ENCODE peak calls at places on chromosomes 1 and 21, in seven cellular contexts. L, X, C, T, P, K and F are unnamed samples.

GRCh38 chr1:101115112-101115511 is 89.5 kb upstream of the DPH5 start:
- DNase-seq in P (no peak), C (no peak), X (no peak), T (no peak), L (no peak), K (no peak), F (no peak)

GRCh38 chr1:24768873-24769605 is 23.8 kb downstream of the CLIC4 start:
- DNase-seq in K (no peak), T (no peak), L (no peak), X (no peak), P (no peak), C (no peak), F (no peak)

GRCh38 chr1:60583696-60584095 is 498.7 kb upstream of the NFIA start:
- DNase-seq in L (no peak), T (no peak), X (no peak), P (no peak), K (no peak), C (no peak), F (no peak)

GRCh38 chr1:169193191-169193850 is 86.8 kb downstream of the ATP1B1 start:
- DNase-seq in K (peak; percentile 58), P (no peak), L (peak; percentile 16), X (peak; percentile 32), T (no peak), C (peak; percentile 15), F (no peak)

GRCh38 chr1:16013220-16013907 is 4.5 kb downstream of the HSPB7 start:
- DNase-seq in K (peak; percentile 67), C (peak; percentile 63), P (no peak), T (peak; percentile 42), X (peak; percentile 48), L (peak; percentile 86), F (peak; percentile 34)

GRCh38 chr1:71210746-71211145 is 129.9 kb upstream of the ZRANB2 start:
- DNase-seq in L (no peak), C (no peak), T (no peak), P (no peak), X (no peak), K (no peak), F (no peak)

GRCh38 chr1:82962658-82963057 is 1036.3 kb downstream of the TTLL7 start:
- DNase-seq in L (no peak), X (no peak), P (no peak), C (no peak), K (no peak), T (no peak), F (no peak)

GRCh38 chr1:156865865-156866678 is 5.4 kb downstream of the NTRK1 start:
- DNase-seq in C (no peak), P (no peak), T (no peak), L (no peak), X (no peak), K (no peak), F (no peak)

GRCh38 chr1:175887981-175888428 is 144.6 kb upstream of the TNR start:
- DNase-seq in K (peak; percentile 70), L (peak; percentile 17), X (peak; percentile 73), C (peak; percentile 62), T (peak; percentile 52), P (peak; percentile 72), F (peak; percentile 50)

GRCh38 chr1:52662645-52663313 is 29.8 kb downstream of the SHISAL2A start:
- DNase-seq in X (peak; percentile 60), T (no peak), K (peak; percentile 17), P (peak; percentile 45), C (no peak), L (peak; percentile 44), F (peak; percentile 49)

GRCh38 chr1:182048562-182048961 is 12.9 kb downstream of the ZNF648 start:
- DNase-seq in C (no peak), P (no peak), X (no peak), L (no peak), T (no peak), K (no peak), F (no peak)

GRCh38 chr1:243623831-243624230 is 226.2 kb downstream of the AKT3 start:
- DNase-seq in T (no peak), K (no peak), C (no peak), P (no peak), X (no peak), L (peak; percentile 61), F (no peak)

GRCh38 chr1:61125263-61125662 is 42.9 kb downstream of the NFIA start:
- DNase-seq in L (no peak), X (no peak), T (no peak), P (no peak), C (no peak), K (no peak), F (no peak)

GRCh38 chr1:227895828-227896685 is 51.7 kb downstream of the WNT9A start:
- DNase-seq in L (peak; percentile 31), C (peak; percentile 7), P (no peak), X (peak; percentile 10), K (peak; percentile 10), T (peak; percentile 47), F (peak; percentile 5)

GRCh38 chr1:239997515-239998311 is 94.0 kb upstream of the FMN2 start:
- DNase-seq in T (no peak), X (peak; percentile 55), P (no peak), C (peak; percentile 17), K (peak; percentile 39), L (peak; percentile 11), F (peak; percentile 47)

GRCh38 chr1:78797108-78797781 is 147.6 kb downstream of the IFI44 start:
- DNase-seq in C (no peak), K (no peak), P (no peak), T (no peak), L (no peak), X (no peak), F (no peak)

GRCh38 chr1:185733818-185734709 is at the start of gene HMCN1:
- DNase-seq in P (peak; percentile 66), T (peak; percentile 63), L (peak; percentile 72), C (peak; percentile 60), K (peak; percentile 71), X (peak; percentile 30), F (peak; percentile 57)

GRCh38 chr1:22123071-22123390 is 19.9 kb downstream of the WNT4 start:
- DNase-seq in T (no peak), P (no peak), C (no peak), K (no peak), X (no peak), L (no peak), F (no peak)

GRCh38 chr21:41683815-41684214 is 83.0 kb downstream of the RIPK4 start:
- DNase-seq in X (no peak), K (peak; percentile 65), T (no peak), C (peak; percentile 76), L (no peak), P (no peak), F (no peak)

GRCh38 chr1:18927654-18928272 is 25.4 kb upstream of the ALDH4A1 start:
- DNase-seq in P (no peak), C (no peak), K (no peak), L (peak; percentile 83), X (no peak), T (no peak), F (no peak)

GRCh38 chr1:18927082-18927653 is 24.8 kb upstream of the ALDH4A1 start:
- DNase-seq in L (no peak), K (no peak), P (no peak), C (no peak), X (no peak), T (no peak), F (no peak)

GRCh38 chr1:18928985-18929384 is 26.6 kb upstream of the ALDH4A1 start:
- DNase-seq in P (no peak), C (no peak), X (no peak), L (no peak), T (no peak), K (no peak), F (no peak)

GRCh38 chr1:18928406-18928805 is 26.1 kb upstream of the ALDH4A1 start:
- DNase-seq in P (no peak), X (no peak), K (no peak), C (no peak), L (no peak), T (no peak), F (no peak)

GRCh38 chr1:18926315-18927081 is 24.1 kb upstream of the ALDH4A1 start:
- DNase-seq in P (no peak), K (no peak), X (no peak), T (no peak), C (no peak), L (peak; percentile 96), F (peak; percentile 89)
- H3K4me3 ChIP-seq in P (no peak overlapping the region), K (no peak overlapping the region), X (no peak overlapping the region), T (peak overlapping the region; percentile 32), C (no peak overlapping the region), L (no peak overlapping the region), F (no peak overlapping the region)

DNA sequence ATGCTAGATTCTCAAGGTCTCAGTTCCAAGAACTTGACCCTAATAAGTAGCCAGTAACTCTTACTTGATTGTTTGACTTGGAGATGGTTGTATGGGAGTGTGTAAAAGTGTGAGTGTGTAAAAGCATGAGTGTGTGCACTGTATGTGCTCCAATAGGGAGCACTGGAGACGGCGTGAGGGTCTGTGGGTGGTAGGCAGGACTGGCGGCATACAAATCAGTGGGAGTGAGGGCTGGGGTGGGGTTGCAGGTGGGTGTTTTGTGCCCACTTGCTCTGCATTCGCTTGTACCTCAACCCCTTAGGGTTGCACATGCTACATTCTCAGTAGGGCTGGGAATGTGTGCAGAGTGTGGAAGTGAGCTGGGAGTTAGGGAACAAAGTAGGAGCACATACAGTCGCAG is 79.5 kb upstream of the CD34 start:
- DNase-seq in P (no peak), K (no peak), C (no peak), X (no peak), L (no peak), T (no peak), F (no peak)
- H3K27me3 ChIP-seq in P (no peaks in the 10 kb centered on the region), K (no peaks in the 10 kb centered on the region), C (no peaks in the 10 kb centered on the region), X (no peaks in the 10 kb centered on the region), L (peaks cover 5% of the 10 kb centered on the region), T (no peaks in the 10 kb centered on the region), F (peaks cover 12% of the 10 kb centered on the region)

GRCh38 chr1:205208805-205209204 is 2.7 kb downstream of the DSTYK start:
- DNase-seq in P (no peak), T (no peak), C (no peak), X (no peak), L (no peak), K (no peak), F (no peak)
- H3K4me3 ChIP-seq in P (no peak overlapping the region), T (no peak overlapping the region), C (no peak overlapping the region), X (no peak overlapping the region), L (no peak overlapping the region), K (no peak overlapping the region), F (peak overlapping the region; percentile 2)

DNA sequence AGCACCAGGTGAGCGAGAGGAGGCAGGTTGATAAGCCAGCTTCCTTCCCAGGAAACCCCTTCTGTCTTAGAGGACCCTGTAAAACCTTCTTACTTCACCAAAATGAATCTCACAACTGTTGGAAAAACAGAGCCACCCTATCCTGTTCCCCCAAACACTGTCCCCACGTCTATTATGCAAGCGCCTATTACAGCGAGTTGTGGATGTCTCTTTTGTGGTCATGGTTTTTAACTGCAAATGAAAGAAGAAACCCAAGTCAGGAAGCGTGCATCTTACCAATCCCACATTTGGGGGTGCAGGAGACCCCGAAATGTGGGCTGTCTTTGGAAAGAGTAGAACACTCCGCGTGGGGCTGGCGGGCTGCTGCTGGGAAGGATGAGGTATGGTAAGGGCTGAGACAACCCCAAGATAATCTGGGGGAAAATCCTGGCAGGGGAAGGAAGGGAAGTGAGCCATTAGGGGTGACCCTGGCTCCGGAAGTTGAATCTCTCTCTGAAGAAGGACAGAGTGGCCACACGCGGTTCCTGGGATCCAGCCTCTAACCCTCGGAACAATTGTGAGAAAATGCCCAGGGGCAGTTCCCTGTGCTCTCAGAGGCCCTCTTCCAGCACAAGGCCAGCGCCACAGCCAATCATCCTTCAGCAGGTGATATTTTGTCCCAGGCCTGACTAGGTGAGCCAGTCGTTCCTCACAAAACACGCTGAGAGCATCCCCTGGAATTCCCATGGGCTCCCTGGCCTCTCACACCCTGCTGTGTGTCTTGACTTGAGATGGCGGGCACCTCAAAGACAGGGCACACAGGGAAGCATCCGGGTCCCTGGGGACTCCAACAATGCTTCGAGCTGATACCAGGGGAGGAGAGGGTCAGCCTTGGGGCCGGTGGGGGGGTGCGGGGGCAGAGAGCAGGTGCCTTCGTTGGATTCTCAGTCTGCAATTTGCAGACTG is 168.5 kb upstream of the IRF2BP2 start:
- DNase-seq in C (no peak), T (peak; percentile 68), X (no peak), K (no peak), P (no peak), L (no peak), F (no peak)
- H3K27me3 ChIP-seq in C (no peaks in the 10 kb centered on the region), T (peaks cover 8% of the 10 kb centered on the region), X (no peaks in the 10 kb centered on the region), K (no peaks in the 10 kb centered on the region), P (no peaks in the 10 kb centered on the region), L (peaks cover 5% of the 10 kb centered on the region), F (peaks cover 29% of the 10 kb centered on the region)